ENCODE peak calls at places on chromosome 9, in five cellular contexts. K is fibroblast of pulmonary artery, I is mesothelial cell of epicardium, F is OCI-LY7, E is foreskin fibroblast. U is an unnamed sample.
A peak's percentile ranks its signal among the peaks of the same experiment; 100 is the strongest.

GRCh38 chr9:131475956-131476776 is 26.6 kb upstream of the POMT1 start:
- DNase-seq in I (no peak), E (no peak), F (no peak), K (no peak), U (no peak)

GRCh38 chr9:133050781-133051180 is 11.0 kb upstream of the CEL start:
- DNase-seq in K (no peak), I (no peak), E (no peak), F (no peak), U (no peak)

GRCh38 chr9:86948153-86948929 is 1.0 kb upstream of the GAS1 start:
- DNase-seq in I (peak; percentile 44), E (peak; percentile 95), K (peak; percentile 90), F (peak; percentile 72), U (peak; percentile 80)

GRCh38 chr9:83199240-83199639 is 136.3 kb upstream of the RASEF start:
- DNase-seq in I (no peak), E (peak; percentile 79), K (peak; percentile 77), F (no peak), U (peak; percentile 36)

GRCh38 chr9:125649826-125650225 is 57.2 kb downstream of the MAPKAP1 start:
- DNase-seq in E (no peak), F (no peak), K (no peak), I (no peak), U (no peak)

GRCh38 chr9:136023401-136024225 is 62.4 kb upstream of the UBAC1 start:
- DNase-seq in K (peak; percentile 87), E (peak; percentile 89), I (no peak), F (no peak), U (peak; percentile 76)

GRCh38 chr9:17148324-17148723 is 13.5 kb downstream of the CNTLN start:
- DNase-seq in F (no peak), I (no peak), K (peak; percentile 63), E (no peak), U (no peak)

GRCh38 chr9:110025551-110026170 is 182.3 kb downstream of the C9orf152 start:
- DNase-seq in I (no peak), E (no peak), F (no peak), K (no peak), U (no peak)

GRCh38 chr9:69120380-69121154 is 53.5 kb upstream of the TJP2 start:
- DNase-seq in F (peak; percentile 50), I (no peak), E (no peak), K (no peak), U (no peak)

GRCh38 chr9:92647671-92648446 is 22.1 kb downstream of the IPPK start:
- DNase-seq in I (no peak), K (no peak), E (no peak), F (no peak), U (no peak)

GRCh38 chr9:133995012-133995896 is 3.1 kb upstream of the VAV2 start:
- DNase-seq in I (no peak), F (no peak), E (peak; percentile 27), K (no peak), U (no peak)

GRCh38 chr9:32665101-32665500 is 29.6 kb upstream of the TAF1L start:
- DNase-seq in F (no peak), I (no peak), K (peak; percentile 18), E (no peak), U (peak; percentile 8)

GRCh38 chr9:88995627-88996026 is 4.4 kb downstream of the S1PR3 start:
- DNase-seq in I (no peak), E (no peak), K (no peak), F (no peak), U (no peak)

GRCh38 chr9:109258619-109259321 is 62.1 kb downstream of the EPB41L4B start:
- DNase-seq in K (no peak), E (no peak), I (no peak), F (no peak), U (no peak)

GRCh38 chr9:31637861-31638260 is 746.6 kb upstream of the ACO1 start:
- DNase-seq in F (no peak), E (no peak), K (no peak), I (no peak), U (no peak)

GRCh38 chr9:137441289-137441934 is at the start of gene ENTPD8:
- DNase-seq in E (no peak), I (peak; percentile 30), K (no peak), F (no peak), U (no peak)

GRCh38 chr9:114037961-114038723 is 40.0 kb downstream of the AMBP start:
- DNase-seq in F (no peak), I (no peak), E (no peak), K (no peak), U (no peak)

GRCh38 chr9:89022902-89023301 is 31.6 kb downstream of the S1PR3 start:
- DNase-seq in I (no peak), K (peak; percentile 69), F (no peak), E (peak; percentile 69), U (peak; percentile 85)

GRCh38 chr9:105157178-105157583 is 87.3 kb upstream of the SLC44A1 start:
- DNase-seq in E (peak; percentile 88), K (peak; percentile 87), I (no peak), F (peak; percentile 76), U (peak; percentile 90)

GRCh38 chr9:128214571-128215490 is 11.7 kb downstream of the DNM1 start:
- DNase-seq in K (no peak), I (no peak), E (peak; percentile 51), F (no peak), U (no peak)

GRCh38 chr9:128216781-128217553 is 13.8 kb downstream of the DNM1 start:
- DNase-seq in F (no peak), K (no peak), E (peak; percentile 46), I (no peak), U (peak; percentile 11)

GRCh38 chr9:128215491-128216404 is 12.6 kb downstream of the DNM1 start:
- DNase-seq in F (no peak), E (peak; percentile 58), I (no peak), K (peak; percentile 71), U (peak; percentile 88)

GRCh38 chr9:128218518-128219389 is 15.6 kb downstream of the DNM1 start:
- DNase-seq in F (peak; percentile 96), I (peak; percentile 71), E (peak; percentile 62), K (peak; percentile 64), U (peak; percentile 94)

DNA sequence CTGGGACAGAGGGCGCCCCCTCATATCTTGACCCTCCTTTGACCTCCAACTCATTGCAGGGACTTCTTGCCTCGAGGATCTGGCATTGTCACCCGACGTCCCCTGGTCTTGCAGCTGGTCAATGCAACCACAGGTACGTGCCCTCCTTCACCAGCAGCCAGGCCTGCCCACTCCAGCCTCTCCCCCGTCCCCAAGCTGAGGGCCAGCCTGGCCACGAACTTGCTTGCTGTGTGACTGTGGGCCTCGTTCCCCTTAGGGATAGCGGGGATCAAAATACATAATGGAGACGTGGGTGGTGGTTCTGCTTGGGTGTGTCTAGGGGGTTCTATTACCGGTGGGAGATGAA is 15.0 kb downstream of the DNM1 start:
- DNase-seq in E (no peak), K (no peak), I (no peak), F (no peak), U (no peak)
- TF ChIP-seq CTCF in E (no peak), K (no peak), I (no peak), F (no peak), U (no peak)

DNA sequence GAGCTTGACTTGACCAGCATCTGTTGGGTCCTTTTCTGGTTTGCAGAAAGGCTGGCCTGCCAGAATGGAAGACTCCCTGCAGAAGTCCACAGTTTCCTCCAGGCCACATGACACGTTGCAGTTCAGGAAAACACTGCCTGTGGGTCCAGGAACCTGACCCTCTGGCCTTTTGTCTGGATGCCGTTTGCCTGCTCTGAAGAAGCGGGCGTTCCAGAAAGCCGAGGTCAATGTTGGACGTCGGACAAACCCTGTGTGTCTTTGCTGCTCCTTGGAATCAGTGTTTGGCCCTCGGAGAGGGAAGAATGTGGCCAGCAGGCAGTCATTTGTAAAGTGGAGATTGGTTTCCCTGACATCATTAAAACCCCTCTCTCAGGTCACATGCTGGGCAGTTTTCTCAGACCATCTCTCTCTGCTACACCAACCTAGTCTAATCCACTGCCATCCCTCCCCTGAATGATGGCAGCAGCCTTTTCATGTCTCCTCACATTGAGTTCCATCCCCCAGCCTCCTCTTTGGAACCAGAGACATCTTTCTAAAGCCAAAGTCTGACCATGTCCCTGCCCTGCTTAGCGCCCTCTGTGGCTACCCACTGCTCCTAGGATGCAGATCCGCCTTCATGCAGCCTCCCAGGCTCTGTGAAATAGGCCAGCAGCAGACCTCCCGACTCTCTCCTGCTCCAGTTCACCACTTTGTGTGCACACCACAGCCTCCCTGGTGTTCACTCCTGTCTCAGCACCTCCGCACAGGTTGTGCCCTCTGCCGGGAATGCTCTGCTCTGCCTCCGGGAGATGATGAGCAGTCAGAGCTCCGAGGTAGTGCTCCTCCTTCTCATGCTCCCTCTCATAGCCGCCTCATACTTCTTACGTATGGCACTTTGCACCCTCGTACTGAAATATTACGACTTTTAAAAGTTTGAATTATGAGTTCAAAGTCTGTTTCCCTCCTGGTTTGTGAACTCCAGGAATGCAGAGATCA is 75.6 kb downstream of the RALGPS1 start:
- DNase-seq in F (no peak), E (peak; percentile 43), K (peak; percentile 21), I (no peak), U (peak; percentile 38)
- TF ChIP-seq CTCF in F (no peak), E (no peak), K (no peak), I (no peak), U (no peak)

GRCh38 chr9:112887377-112887776 is 3.3 kb downstream of the SLC46A2 start:
- DNase-seq in F (peak; percentile 20), K (no peak), I (no peak), E (no peak), U (no peak)
- TF ChIP-seq CTCF in F (peak; percentile 67), K (peak; percentile 16), I (no peak), E (no peak), U (peak; percentile 36)

GRCh38 chr9:22986556-22986955 is 539.9 kb downstream of the DMRTA1 start:
- DNase-seq in I (no peak), E (no peak), F (no peak), K (no peak), U (no peak)
- TF ChIP-seq CTCF in I (no peak), E (no peak), F (no peak), K (no peak), U (no peak)

GRCh38 chr9:35657327-35658143 is at the start of gene RMRP:
- DNase-seq in I (peak; percentile 89), E (peak; percentile 100), K (peak; percentile 100), F (peak; percentile 96), U (peak; percentile 100)
- TF ChIP-seq CTCF in I (no peak), E (peak; percentile 11), K (peak; percentile 19), F (peak; percentile 27), U (peak; percentile 19)

U was measured in fibroblast of villous mesenchyme.